ENCODE peak calls at places on chromosomes 2 and 18, in five cellular contexts. Z, M, O, D and N are unnamed samples.
A peak's percentile ranks its signal among the peaks of the same experiment; 100 is the strongest.

GRCh38 chr2:237915576-237915975 is 51.2 kb upstream of the UBE2F start:
- DNase-seq in Z (no peak), O (no peak), M (no peak), D (no peak), N (no peak)

GRCh38 chr18:58005036-58005435 is 39.0 kb upstream of the NEDD4L start:
- DNase-seq in D (no peak), M (no peak), O (no peak), Z (peak; percentile 62), N (no peak)

GRCh38 chr2:190205643-190206042 is 114.0 kb downstream of the HIBCH start:
- DNase-seq in D (no peak), M (no peak), Z (no peak), O (no peak), N (no peak)

GRCh38 chr18:37261246-37261927 is 304.2 kb downstream of the CELF4 start:
- DNase-seq in Z (no peak), O (no peak), M (no peak), D (no peak), N (no peak)

GRCh38 chr2:18083806-18084205 is 205.3 kb downstream of the KCNS3 start:
- DNase-seq in Z (no peak), M (no peak), O (no peak), D (no peak), N (no peak)

GRCh38 chr2:228658998-228659397 is 477.5 kb upstream of the SPHKAP start:
- DNase-seq in M (no peak), D (no peak), O (no peak), Z (peak; percentile 89), N (no peak)

GRCh38 chr2:238105506-238106338 is 5.6 kb downstream of the ESPNL start:
- DNase-seq in M (no peak), D (no peak), Z (no peak), O (peak; percentile 6), N (no peak)

GRCh38 chr2:120314656-120315366 is 31.1 kb upstream of the INHBB start:
- DNase-seq in O (no peak), D (no peak), Z (no peak), M (no peak), N (no peak)